ENCODE peak calls at places on chromosome 11, in seven cellular contexts. Q is uterus; W is IMR-90; A is body of pancreas; B is prostate gland; K is CD8-positive, alpha-beta T cell; Y is GM06990. U is an unnamed sample. For H3K27me3, the result is how much of the 10 kb centered on the place peaks cover.

GRCh38 chr11:123406441-123407123 is 23.5 kb upstream of the GRAMD1B start:
- DNase-seq in Q (no peak), W (no peak), A (no peak), B (no peak), K (no peak), Y (no peak), U (no peak)

GRCh38 chr11:114264381-114264780 is 31.8 kb upstream of the NNMT start:
- DNase-seq in Q (no peak), W (no peak), A (no peak), B (no peak), K (no peak), Y (no peak), U (no peak)

GRCh38 chr11:67301951-67302516 is 1.3 kb upstream of the SSH3 start:
- DNase-seq in Q (peak), W (peak), A (peak), B (peak), K (no peak), Y (no peak), U (peak)

GRCh38 chr11:96817488-96817887 is 427.7 kb downstream of the JRKL start:
- DNase-seq in Q (no peak), W (no peak), A (no peak), B (no peak), K (no peak), Y (no peak), U (peak)

GRCh38 chr11:77821349-77821851 is 456 bp downstream of the AAMDC start:
- DNase-seq in Q (no peak), W (peak), A (peak), B (peak), K (peak), Y (peak), U (peak)

GRCh38 chr11:103862827-103863213 is 173.6 kb upstream of the DDI1 start:
- DNase-seq in Q (no peak), W (no peak), A (no peak), B (no peak), K (no peak), Y (no peak), U (no peak)

GRCh38 chr11:89416961-89417360 is 74.2 kb downstream of the NOX4 start:
- DNase-seq in Q (no peak), W (no peak), A (no peak), B (no peak), K (no peak), Y (no peak), U (no peak)

GRCh38 chr11:69024509-69024908 is 11.5 kb upstream of the MRGPRF start:
- DNase-seq in Q (peak), W (no peak), A (no peak), B (no peak), K (no peak), Y (no peak), U (no peak)

GRCh38 chr11:74673956-74674355 is 57.3 kb downstream of the CHRDL2 start:
- DNase-seq in Q (no peak), W (no peak), A (no peak), B (no peak), K (peak), Y (no peak), U (no peak)

GRCh38 chr11:11211186-11211585 is 141.9 kb downstream of the CSNK2A3 start:
- DNase-seq in Q (no peak), W (no peak), A (no peak), B (peak), K (no peak), Y (no peak), U (peak)

GRCh38 chr11:60951611-60951908 is 416 bp downstream of the SLC15A3 start:
- DNase-seq in Q (peak), W (no peak), A (no peak), B (no peak), K (no peak), Y (no peak), U (no peak)

GRCh38 chr11:23226331-23226909 is 366.1 kb upstream of the CCDC179 start:
- DNase-seq in Q (no peak), W (peak), A (no peak), B (no peak), K (no peak), Y (no peak), U (peak)

GRCh38 chr11:820655-821512 is 2.2 kb downstream of the PNPLA2 start:
- DNase-seq in Q (no peak), W (peak), A (peak), B (no peak), K (no peak), Y (no peak), U (peak)

GRCh38 chr11:83671295-83671694 is 385.1 kb upstream of the CCDC90B start:
- DNase-seq in Q (no peak), W (peak), A (no peak), B (no peak), K (no peak), Y (no peak), U (no peak)

GRCh38 chr11:123690490-123690889 is 36.1 kb upstream of the SCN3B start:
- DNase-seq in Q (no peak), W (peak), A (no peak), B (no peak), K (no peak), Y (no peak), U (peak)

GRCh38 chr11:96061730-96062524 is 138.0 kb upstream of the MTMR2 start:
- DNase-seq in Q (no peak), W (peak), A (no peak), B (no peak), K (no peak), Y (no peak), U (peak)

GRCh38 chr11:1356478-1356960 is 33.2 kb upstream of the BRSK2 start:
- DNase-seq in Q (no peak), W (no peak), A (no peak), B (no peak), K (no peak), Y (no peak), U (no peak)

GRCh38 chr11:101348786-101349185 is 219.2 kb upstream of the PGR start:
- DNase-seq in Q (no peak), W (no peak), A (no peak), B (no peak), K (no peak), Y (no peak), U (no peak)

GRCh38 chr11:66727282-66727882 is 1.6 kb downstream of the SPTBN2 start:
- DNase-seq in Q (no peak), W (peak), A (peak), B (no peak), K (no peak), Y (peak), U (no peak)

GRCh38 chr11:90229791-90230190 is 6.9 kb upstream of the CHORDC1 start:
- DNase-seq in Q (no peak), W (peak), A (no peak), B (no peak), K (no peak), Y (no peak), U (no peak)

GRCh38 chr11:45238724-45239123 is 47.4 kb downstream of the SYT13 start:
- DNase-seq in Q (no peak), W (peak), A (no peak), B (no peak), K (no peak), Y (no peak), U (peak)

GRCh38 chr11:67055812-67056211 is 835 bp upstream of the RHOD start:
- DNase-seq in Q (no peak), W (peak), A (peak), B (no peak), K (no peak), Y (no peak), U (peak)

GRCh38 chr11:126210871-126211235 is 597 bp downstream of the RPUSD4 start:
- DNase-seq in Q (no peak), W (no peak), A (no peak), B (no peak), K (no peak), Y (no peak), U (no peak)

GRCh38 chr11:111414267-111414931 is 35.3 kb upstream of the POU2AF1 start:
- DNase-seq in Q (no peak), W (no peak), A (no peak), B (no peak), K (no peak), Y (peak), U (no peak)

GRCh38 chr11:30285416-30286121 is 37.3 kb upstream of the ARL14EP start:
- DNase-seq in Q (no peak), W (no peak), A (no peak), B (no peak), K (no peak), Y (no peak), U (peak)

GRCh38 chr11:77044356-77044755 is 10.2 kb downstream of the B3GNT6 start:
- DNase-seq in Q (no peak), W (no peak), A (no peak), B (no peak), K (no peak), Y (no peak), U (no peak)

GRCh38 chr11:126360049-126360446 is 4.6 kb downstream of the ST3GAL4 start:
- DNase-seq in Q (no peak), W (no peak), A (no peak), B (no peak), K (no peak), Y (no peak), U (no peak)

GRCh38 chr11:87290304-87290922 is 252.7 kb downstream of the TMEM135 start:
- DNase-seq in Q (no peak), W (peak), A (no peak), B (no peak), K (no peak), Y (no peak), U (peak)

GRCh38 chr11:71321433-71322191 is 69.2 kb upstream of the SHANK2 start:
- DNase-seq in Q (no peak), W (no peak), A (no peak), B (no peak), K (no peak), Y (no peak), U (no peak)

GRCh38 chr11:122285444-122285843 is 169.4 kb upstream of the BLID start:
- DNase-seq in Q (no peak), W (no peak), A (no peak), B (no peak), K (no peak), Y (no peak), U (no peak)

GRCh38 chr11:68970921-68971636 is 9.7 kb downstream of the MRGPRD start:
- DNase-seq in Q (peak), W (no peak), A (no peak), B (no peak), K (no peak), Y (no peak), U (no peak)

GRCh38 chr11:61028135-61028729 is 56.8 kb downstream of the CD6 start:
- DNase-seq in Q (no peak), W (no peak), A (no peak), B (no peak), K (peak), Y (peak), U (peak)

GRCh38 chr11:69726481-69726880 is 22.7 kb upstream of the FGF19 start:
- DNase-seq in Q (no peak), W (no peak), A (no peak), B (no peak), K (no peak), Y (no peak), U (no peak)

DNA sequence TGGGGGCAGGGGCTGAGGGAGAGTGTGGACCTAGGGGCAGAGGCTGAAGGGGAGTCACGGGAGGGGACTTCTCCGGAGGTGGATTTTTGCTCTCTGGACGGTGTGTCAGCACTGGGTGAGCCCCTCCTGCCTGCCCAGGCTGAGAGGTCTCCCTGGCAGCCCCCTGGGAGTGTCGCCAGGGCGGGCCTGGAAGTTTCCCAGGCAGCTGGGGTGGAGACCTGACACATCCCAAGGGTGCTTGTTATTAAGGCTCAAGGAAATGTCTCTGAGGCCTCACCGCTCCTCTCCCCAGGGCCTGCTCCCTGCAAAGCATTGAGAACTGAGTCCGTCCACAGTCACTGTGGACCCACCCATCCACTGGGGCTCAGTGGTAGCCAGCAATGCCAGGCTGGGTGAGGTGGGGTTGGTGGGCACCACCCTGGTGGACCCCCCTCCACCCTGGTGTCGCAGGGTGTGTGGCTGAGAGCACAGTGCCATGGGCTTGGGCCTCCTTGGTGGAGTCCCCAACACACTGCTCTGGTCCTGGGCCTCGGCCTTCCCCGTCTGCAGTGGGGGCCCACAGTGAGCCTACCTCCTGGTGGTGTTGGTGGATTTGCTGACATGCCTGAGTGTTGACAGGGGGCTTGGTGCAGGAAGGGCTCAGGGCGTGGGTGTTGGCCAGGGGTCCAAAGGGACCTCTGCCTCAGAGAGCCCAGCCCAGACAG is 2.5 kb downstream of the CD81 start:
- DNase-seq in Q (no peak), W (no peak), A (no peak), B (no peak), K (no peak), Y (no peak), U (no peak)
- H3K4me3 ChIP-seq in Q (peak), W (peak), A (no peak), B (peak), K (no peak), Y (peak), U (no peak)

GRCh38 chr11:18140145-18140544 is 7.8 kb downstream of the MRGPRX3 start:
- DNase-seq in Q (no peak), W (no peak), A (no peak), B (no peak), K (no peak), Y (no peak), U (no peak)

GRCh38 chr11:18144243-18144642 is 11.9 kb downstream of the MRGPRX3 start:
- DNase-seq in Q (no peak), W (peak), A (no peak), B (no peak), K (no peak), Y (no peak), U (peak)

GRCh38 chr11:18145837-18146236 is 13.5 kb downstream of the MRGPRX3 start:
- DNase-seq in Q (no peak), W (no peak), A (no peak), B (no peak), K (no peak), Y (no peak), U (no peak)

GRCh38 chr11:18145025-18145424 is 12.7 kb downstream of the MRGPRX3 start:
- DNase-seq in Q (no peak), W (no peak), A (no peak), B (no peak), K (no peak), Y (no peak), U (no peak)
- TF ChIP-seq CTCF in Q (no peak), W (no peak), A (no peak), B (no peak), K (no peak), Y (peak), U (no peak)

DNA sequence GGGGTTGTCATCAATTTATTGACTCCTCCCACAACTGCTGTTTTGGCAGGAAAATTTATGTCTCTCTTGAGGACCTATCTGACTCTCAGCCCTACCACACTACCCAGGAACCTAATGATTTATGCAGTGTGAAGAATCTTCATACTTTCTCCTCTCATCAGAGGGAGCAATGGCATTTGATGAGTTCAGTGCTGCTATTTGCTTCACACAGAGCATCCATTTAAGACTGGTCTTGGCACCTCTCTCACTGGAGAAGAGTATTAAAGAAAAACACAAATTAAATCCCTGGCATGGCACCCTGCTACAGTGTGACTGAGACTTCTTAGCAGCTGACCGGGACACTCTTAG is 185.9 kb upstream of the E2F8 start:
- DNase-seq in Q (no peak), W (no peak), A (no peak), B (no peak), K (no peak), Y (no peak), U (no peak)
- H3K27me3 ChIP-seq in Q (under half), W (under half), A (under half), B (under half), K (under half), Y (under half), U (under half)

GRCh38 chr11:62431171-62431895 is 12.5 kb downstream of the SCGB1A1 start:
- DNase-seq in Q (no peak), W (peak), A (no peak), B (no peak), K (no peak), Y (no peak), U (no peak)

GRCh38 chr11:62433141-62433543 is 14.3 kb downstream of the SCGB1A1 start:
- DNase-seq in Q (no peak), W (no peak), A (no peak), B (peak), K (no peak), Y (no peak), U (no peak)

GRCh38 chr11:62435741-62436485 is 17.1 kb downstream of the SCGB1A1 start:
- DNase-seq in Q (peak), W (no peak), A (no peak), B (no peak), K (no peak), Y (no peak), U (no peak)

GRCh38 chr11:62432695-62433094 is 13.9 kb downstream of the SCGB1A1 start:
- DNase-seq in Q (no peak), W (no peak), A (no peak), B (no peak), K (no peak), Y (no peak), U (no peak)

GRCh38 chr11:62433553-62434301 is 14.9 kb downstream of the SCGB1A1 start:
- DNase-seq in Q (peak), W (no peak), A (no peak), B (peak), K (no peak), Y (no peak), U (no peak)
- H3K4me3 ChIP-seq in Q (no peak), W (no peak), A (no peak), B (no peak), K (no peak), Y (no peak), U (no peak)

DNA sequence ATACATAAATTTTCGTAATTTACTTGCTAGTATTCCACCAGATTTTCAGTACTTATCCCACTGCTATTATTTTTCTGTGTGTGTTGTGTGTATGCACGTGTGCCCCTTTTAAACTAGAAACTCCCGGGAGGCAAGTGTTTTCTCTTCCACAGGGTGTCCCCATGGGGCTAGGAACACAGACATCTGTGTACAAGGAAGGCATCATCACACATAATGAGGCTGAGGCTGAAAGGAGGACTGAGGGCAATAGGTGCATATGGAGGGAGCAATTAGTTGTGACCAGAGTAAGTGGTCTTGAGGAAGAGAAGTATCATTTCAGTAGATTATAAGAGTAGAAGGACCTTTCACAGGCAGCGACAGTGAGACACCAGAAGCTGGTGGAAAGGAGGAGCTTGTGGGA is 2.1 kb upstream of the DPAGT1 start:
- DNase-seq in Q (no peak), W (no peak), A (no peak), B (no peak), K (no peak), Y (no peak), U (no peak)
- TF ChIP-seq CTCF in Q (no peak), W (no peak), A (no peak), B (no peak), K (no peak), Y (no peak), U (no peak)

GRCh38 chr11:64010783-64011182 is 24.5 kb downstream of the OTUB1 start:
- DNase-seq in Q (no peak), W (no peak), A (no peak), B (no peak), K (no peak), Y (no peak), U (no peak)
- H3K27me3 ChIP-seq in Q (under half), W (under half), A (under half), B (under half), K (under half), Y (under half), U (under half)

GRCh38 chr11:119496997-119497396 is 74.0 kb upstream of the THY1 start:
- DNase-seq in Q (no peak), W (no peak), A (no peak), B (no peak), K (no peak), Y (no peak), U (no peak)
- H3K4me3 ChIP-seq in Q (no peak), W (no peak), A (no peak), B (no peak), K (no peak), Y (no peak), U (no peak)

GRCh38 chr11:124746621-124747243 is 5.3 kb downstream of the VSIG2 start:
- DNase-seq in Q (no peak), W (peak), A (peak), B (peak), K (peak), Y (peak), U (peak)
- TF ChIP-seq CTCF in Q (peak), W (peak), A (peak), B (peak), K (peak), Y (peak), U (peak)

DNA sequence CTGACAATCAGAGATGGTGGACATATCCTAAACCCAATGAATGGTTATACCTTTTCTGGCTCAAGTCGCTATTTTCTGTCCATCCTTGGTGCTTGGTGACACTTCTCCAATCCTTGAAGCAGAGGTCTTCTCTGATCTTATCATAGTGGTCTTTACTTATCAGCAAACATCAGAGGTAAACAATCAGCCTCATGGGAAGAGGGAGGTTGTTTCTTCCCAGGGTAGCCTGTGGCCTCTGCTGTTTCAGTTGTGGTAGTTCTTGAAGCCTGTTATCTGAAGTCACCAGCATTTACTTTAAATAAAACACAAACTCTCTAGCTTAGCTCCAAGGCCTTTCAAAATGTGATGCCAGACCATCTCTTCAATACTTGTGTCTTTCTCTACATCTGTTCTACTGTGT is 66.7 kb downstream of the RRM1 start:
- DNase-seq in Q (no peak), W (no peak), A (no peak), B (no peak), K (no peak), Y (no peak), U (no peak)
- H3K27me3 ChIP-seq in Q (under half), W (under half), A (under half), B (under half), K (under half), Y (under half), U (under half)

U was measured in bronchial epithelial cell.